ENCODE peak calls at places on chromosomes 12 and 14, in seven cellular contexts. H is adrenal gland; B is HuH-7.5; U is activated CD4-positive, alpha-beta T cell treated with anti-CD3 and anti-CD28 coated beads for 4 hours; M is kidney epithelial cell; K is CD8-positive, alpha-beta T cell; R is WTC11. N is an unnamed sample.

GRCh38 chr12:77795699-77796098 is 35.0 kb upstream of the NAV3 start:
- DNase-seq in H (no peak), B (no peak), U (no peak), M (no peak), K (no peak), R (no peak), N (no peak)

GRCh38 chr14:69708586-69709169 is 58.3 kb upstream of the SRSF5 start:
- DNase-seq in H (no peak), B (peak), U (peak), M (no peak), K (no peak), R (peak), N (peak)

GRCh38 chr14:70622111-70622712 is 19.5 kb upstream of the TTC9 start:
- DNase-seq in H (peak), B (no peak), U (peak), M (no peak), K (peak), R (peak), N (peak)

GRCh38 chr14:76541594-76542219 is 165.8 kb downstream of the ESRRB start:
- DNase-seq in H (no peak), B (no peak), U (no peak), M (no peak), K (no peak), R (no peak), N (no peak)

GRCh38 chr12:118534003-118534402 is 157.6 kb downstream of the SUDS3 start:
- DNase-seq in H (no peak), B (no peak), U (no peak), M (no peak), K (no peak), R (no peak), N (no peak)

GRCh38 chr14:105927094-105927475 is 400.7 kb downstream of the TMEM121 start:
- DNase-seq in H (no peak), B (no peak), U (no peak), M (no peak), K (no peak), R (no peak), N (no peak)

GRCh38 chr14:65431245-65431644 is 18.7 kb downstream of the FUT8 start:
- DNase-seq in H (no peak), B (no peak), U (no peak), M (no peak), K (no peak), R (no peak), N (no peak)

GRCh38 chr14:102911991-102912761 is 10.3 kb upstream of the AMN start:
- DNase-seq in H (no peak), B (no peak), U (no peak), M (no peak), K (no peak), R (no peak), N (no peak)

GRCh38 chr14:26199096-26199495 is 398.7 kb downstream of the NOVA1 start:
- DNase-seq in H (no peak), B (no peak), U (no peak), M (no peak), K (no peak), R (no peak), N (no peak)

GRCh38 chr12:71599213-71599612 is 64.4 kb downstream of the ZFC3H1 start:
- DNase-seq in H (no peak), B (no peak), U (no peak), M (no peak), K (no peak), R (no peak), N (no peak)

GRCh38 chr12:43841253-43841652 is 5.4 kb downstream of the TMEM117 start:
- DNase-seq in H (no peak), B (no peak), U (no peak), M (no peak), K (no peak), R (no peak), N (no peak)

GRCh38 chr14:69055125-69055524 is 76.0 kb upstream of the ACTN1 start:
- DNase-seq in H (no peak), B (no peak), U (no peak), M (peak), K (no peak), R (no peak), N (no peak)

GRCh38 chr14:78446807-78447206 is 276.6 kb downstream of the NRXN3 start:
- DNase-seq in H (no peak), B (no peak), U (no peak), M (no peak), K (no peak), R (no peak), N (peak)

GRCh38 chr14:74977901-74978385 is 22.5 kb upstream of the PGF start:
- DNase-seq in H (no peak), B (no peak), U (no peak), M (no peak), K (no peak), R (no peak), N (no peak)

GRCh38 chr12:10331642-10332239 is 24.1 kb downstream of the KLRD1 start:
- DNase-seq in H (no peak), B (peak), U (no peak), M (peak), K (no peak), R (no peak), N (peak)

GRCh38 chr14:99821519-99822165 is 28.4 kb downstream of the EML1 start:
- DNase-seq in H (no peak), B (no peak), U (no peak), M (peak), K (no peak), R (no peak), N (no peak)

GRCh38 chr14:22945642-22946041 is 11.2 kb downstream of the HAUS4 start:
- DNase-seq in H (no peak), B (no peak), U (no peak), M (no peak), K (no peak), R (no peak), N (no peak)

GRCh38 chr12:45986646-45987338 is 3.6 kb downstream of the SCAF11 start:
- DNase-seq in H (no peak), B (no peak), U (no peak), M (no peak), K (no peak), R (no peak), N (peak)

GRCh38 chr12:126518596-126519200 is 1453.5 kb downstream of the AACS start:
- DNase-seq in H (no peak), B (no peak), U (no peak), M (no peak), K (no peak), R (no peak), N (no peak)

GRCh38 chr12:27583057-27583797 is 59.2 kb downstream of the PPFIBP1 start:
- DNase-seq in H (no peak), B (no peak), U (no peak), M (no peak), K (no peak), R (no peak), N (no peak)

GRCh38 chr12:80183939-80184338 is 84.6 kb downstream of the OTOGL start:
- DNase-seq in H (no peak), B (no peak), U (no peak), M (no peak), K (no peak), R (no peak), N (no peak)

GRCh38 chr14:67456732-67457131 is 31.8 kb downstream of the TMEM229B start:
- DNase-seq in H (no peak), B (no peak), U (no peak), M (no peak), K (no peak), R (no peak), N (no peak)

GRCh38 chr12:26125451-26126339 is 858 bp upstream of the BHLHE41 start:
- DNase-seq in H (peak), B (peak), U (peak), M (peak), K (no peak), R (peak), N (peak)

GRCh38 chr12:34363050-34363673 is 340.9 kb downstream of the ALG10 start:
- DNase-seq in H (no peak), B (peak), U (no peak), M (no peak), K (no peak), R (no peak), N (no peak)

GRCh38 chr14:74763803-74764531 is 851 bp downstream of the YLPM1 start:
- DNase-seq in H (peak), B (peak), U (peak), M (no peak), K (peak), R (no peak), N (peak)